ENCODE peak calls at places on chromosomes 3 and 15, in five cellular contexts. T, X, F, N and I are unnamed samples.

GRCh38 chr3:172142074-172143059 is 103.0 kb downstream of the FNDC3B start:
- DNase-seq in F (no peak), N (no peak), X (no peak), T (no peak), I (no peak)

GRCh38 chr15:70111203-70112017 is 13.7 kb upstream of the TLE3 start:
- DNase-seq in T (peak; percentile 43), X (peak; percentile 45), F (peak; percentile 82), N (peak; percentile 90), I (no peak)

GRCh38 chr15:37788330-37788729 is 146.1 kb upstream of the TMCO5A start:
- DNase-seq in F (no peak), T (no peak), N (no peak), X (no peak), I (no peak)

GRCh38 chr3:194203482-194204035 is 67.6 kb downstream of the HES1 start:
- DNase-seq in F (no peak), N (no peak), X (no peak), T (no peak), I (peak; percentile 32)

GRCh38 chr3:1087066-1087555 is 5.7 kb upstream of the CNTN6 start:
- DNase-seq in T (no peak), N (no peak), F (peak; percentile 61), X (no peak), I (no peak)

GRCh38 chr3:29609007-29609805 is 328.3 kb downstream of the RBMS3 start:
- DNase-seq in N (no peak), T (no peak), F (no peak), X (no peak), I (no peak)

GRCh38 chr15:68195336-68196112 is 9.6 kb downstream of the CALML4 start:
- DNase-seq in N (no peak), X (no peak), F (no peak), T (no peak), I (no peak)

GRCh38 chr15:90681480-90681879 is 35.7 kb upstream of the BLM start:
- DNase-seq in F (no peak), X (no peak), T (no peak), N (no peak), I (no peak)

GRCh38 chr3:97821413-97821809 is 400 bp upstream of the CRYBG3 start:
- DNase-seq in T (peak; percentile 24), F (peak; percentile 65), N (peak; percentile 39), X (peak; percentile 19), I (no peak)

GRCh38 chr3:194330579-194330978 is 20.5 kb downstream of the CPN2 start:
- DNase-seq in F (no peak), N (peak; percentile 50), X (no peak), T (no peak), I (no peak)

GRCh38 chr15:79901958-79902357 is 5.1 kb upstream of the MTHFS start:
- DNase-seq in X (no peak), F (no peak), N (no peak), T (no peak), I (no peak)

GRCh38 chr3:133401374-133402135 is 1.7 kb downstream of the BFSP2 start:
- DNase-seq in T (no peak), N (peak; percentile 30), X (no peak), F (no peak), I (no peak)

GRCh38 chr3:21944251-21944650 is 193.2 kb upstream of the ZNF385D start:
- DNase-seq in N (no peak), F (no peak), X (no peak), T (no peak), I (no peak)

GRCh38 chr15:67587754-67588153 is 45.3 kb downstream of the MAP2K5 start:
- DNase-seq in F (no peak), T (no peak), N (no peak), X (no peak), I (no peak)

GRCh38 chr3:152104847-152105415 is 163.8 kb upstream of the MBNL1 start:
- DNase-seq in N (no peak), F (no peak), T (no peak), X (no peak), I (no peak)

DNA sequence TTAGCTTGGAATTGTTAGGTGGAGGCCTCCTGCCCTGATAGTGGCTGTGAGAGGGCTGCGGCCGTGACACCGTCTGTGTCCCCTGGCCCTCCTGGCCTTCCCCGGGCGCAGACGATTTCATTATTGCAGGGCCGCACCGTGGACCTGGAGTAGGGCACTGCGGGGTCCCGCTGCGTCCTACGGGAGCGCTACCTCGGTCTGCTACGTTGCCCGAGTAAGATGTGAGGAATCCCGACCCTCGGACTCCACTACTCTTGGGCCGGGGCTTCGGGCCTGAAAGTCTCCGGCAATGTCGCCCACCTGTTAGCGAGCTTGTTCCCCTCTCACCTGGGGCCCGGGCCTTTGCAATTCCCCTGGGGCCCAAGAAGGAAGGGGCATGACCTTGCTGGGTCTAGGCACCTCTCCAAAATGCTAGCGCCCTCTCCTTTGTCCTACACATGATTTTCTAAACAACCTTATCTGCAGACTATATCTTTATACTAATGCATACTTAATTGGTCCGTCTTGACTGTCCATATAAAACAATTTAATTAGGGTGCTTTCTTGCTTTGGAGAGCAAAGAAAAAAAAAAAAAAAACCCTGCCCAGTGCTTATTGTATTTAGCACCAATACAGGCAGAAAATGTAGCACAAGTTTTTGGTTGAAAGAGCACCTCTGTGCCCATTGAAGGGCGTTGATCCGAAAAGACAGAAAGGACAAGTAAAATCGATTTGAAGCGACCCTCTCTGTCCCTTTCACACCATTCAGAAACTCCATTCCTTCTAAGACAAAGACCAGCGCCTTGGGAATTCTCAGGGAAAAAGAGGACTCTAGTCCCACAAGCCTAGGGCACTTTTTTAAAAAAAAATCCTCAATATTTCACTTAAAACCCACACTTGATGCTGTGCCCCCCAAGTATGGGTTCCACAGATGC is 7.0 kb upstream of the NR2F2 start:
- DNase-seq in X (no peak), F (no peak), N (no peak), T (no peak), I (no peak)
- TF ChIP-seq CTCF in X (no peak), F (no peak), N (no peak), T (no peak), I (no peak)

GRCh38 chr15:75208501-75209288 is 7.0 kb downstream of the C15orf39 start:
- DNase-seq in X (no peak), T (no peak), N (no peak), F (no peak), I (no peak)

GRCh38 chr15:75206006-75206405 is 4.3 kb downstream of the C15orf39 start:
- DNase-seq in F (no peak), N (no peak), T (no peak), X (no peak), I (no peak)

GRCh38 chr15:75206803-75207617 is 5.3 kb downstream of the C15orf39 start:
- DNase-seq in N (no peak), F (no peak), T (no peak), X (no peak), I (no peak)

GRCh38 chr15:75209289-75209676 is 7.6 kb downstream of the C15orf39 start:
- DNase-seq in F (no peak), N (no peak), X (no peak), T (no peak), I (no peak)

DNA sequence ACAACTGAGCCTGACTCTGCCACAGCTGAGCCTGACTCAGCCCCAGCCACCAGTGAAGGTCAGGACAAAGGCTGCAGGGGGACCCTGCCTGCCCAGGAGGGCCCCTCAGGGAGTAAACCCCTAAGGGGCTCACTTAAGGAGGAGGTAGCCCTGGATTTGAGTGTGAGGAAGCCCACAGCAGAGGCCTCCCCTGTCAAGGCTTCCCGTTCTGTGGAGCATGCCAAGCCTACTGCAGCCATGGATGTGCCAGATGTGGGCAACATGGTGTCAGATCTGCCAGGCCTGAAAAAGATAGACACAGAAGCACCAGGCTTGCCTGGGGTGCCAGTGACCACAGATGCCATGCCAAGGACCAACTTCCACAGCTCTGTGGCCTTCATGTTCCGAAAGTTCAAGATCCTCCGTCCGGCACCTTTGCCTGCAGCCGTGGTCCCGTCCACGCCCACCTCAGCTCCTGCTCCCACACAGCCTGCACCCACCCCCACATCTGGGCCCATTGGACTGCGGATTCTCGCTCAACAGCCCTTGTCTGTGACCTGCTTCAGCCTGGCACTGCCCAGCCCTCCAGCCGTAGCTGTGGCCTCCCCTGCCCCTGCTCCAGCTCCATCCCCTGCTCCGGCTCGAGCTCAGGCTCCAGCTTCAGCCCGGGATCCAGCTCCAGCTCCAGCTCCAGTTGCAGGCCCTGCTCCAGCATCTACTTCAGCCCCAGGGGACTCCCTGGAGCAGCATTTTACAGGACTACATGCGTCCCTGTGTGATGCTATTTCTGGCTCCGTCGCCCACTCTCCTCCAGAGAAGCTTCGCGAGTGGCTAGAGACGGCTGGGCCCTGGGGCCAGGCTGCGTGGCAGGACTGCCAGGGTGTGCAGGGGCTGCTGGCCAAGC is 6.2 kb downstream of the C15orf39 start:
- DNase-seq in N (no peak), F (no peak), T (no peak), X (no peak), I (no peak)
- TF ChIP-seq CTCF in N (no peak), F (no peak), T (no peak), X (no peak), I (no peak)

GRCh38 chr3:4582634-4583033 is 89.5 kb downstream of the ITPR1 start:
- DNase-seq in T (no peak), X (no peak), F (no peak), N (no peak), I (no peak)

GRCh38 chr3:4581905-4582611 is 88.9 kb downstream of the ITPR1 start:
- DNase-seq in X (no peak), F (no peak), T (no peak), N (no peak), I (no peak)

GRCh38 chr3:4581452-4581851 is 88.3 kb downstream of the ITPR1 start:
- DNase-seq in N (no peak), T (no peak), F (no peak), X (no peak), I (no peak)

GRCh38 chr3:4580346-4581019 is 87.3 kb downstream of the ITPR1 start:
- DNase-seq in X (no peak), T (no peak), N (peak; percentile 31), F (no peak), I (no peak)

DNA sequence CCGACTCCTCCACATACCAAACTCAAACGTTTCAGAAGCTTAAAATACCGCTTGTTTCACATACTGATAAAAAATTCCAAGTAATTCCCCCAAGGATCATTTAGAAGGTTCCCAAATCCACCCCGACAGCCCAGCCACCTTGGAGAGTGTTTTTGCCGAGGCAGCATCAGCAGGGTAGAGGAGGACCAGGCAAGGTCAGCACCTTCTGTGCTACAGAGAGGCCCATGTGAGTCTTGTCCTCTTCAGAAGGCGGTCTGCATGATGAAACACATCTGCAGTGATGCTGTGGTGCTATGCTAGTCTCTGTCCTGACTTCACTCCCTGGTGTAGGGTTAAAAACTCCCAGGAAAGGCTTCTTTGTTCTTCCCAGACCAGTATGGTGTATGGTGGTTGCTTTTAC is 87.9 kb downstream of the ITPR1 start:
- DNase-seq in T (no peak), X (no peak), F (no peak), N (no peak), I (no peak)
- TF ChIP-seq CTCF in T (no peak), X (no peak), F (no peak), N (no peak), I (no peak)

DNA sequence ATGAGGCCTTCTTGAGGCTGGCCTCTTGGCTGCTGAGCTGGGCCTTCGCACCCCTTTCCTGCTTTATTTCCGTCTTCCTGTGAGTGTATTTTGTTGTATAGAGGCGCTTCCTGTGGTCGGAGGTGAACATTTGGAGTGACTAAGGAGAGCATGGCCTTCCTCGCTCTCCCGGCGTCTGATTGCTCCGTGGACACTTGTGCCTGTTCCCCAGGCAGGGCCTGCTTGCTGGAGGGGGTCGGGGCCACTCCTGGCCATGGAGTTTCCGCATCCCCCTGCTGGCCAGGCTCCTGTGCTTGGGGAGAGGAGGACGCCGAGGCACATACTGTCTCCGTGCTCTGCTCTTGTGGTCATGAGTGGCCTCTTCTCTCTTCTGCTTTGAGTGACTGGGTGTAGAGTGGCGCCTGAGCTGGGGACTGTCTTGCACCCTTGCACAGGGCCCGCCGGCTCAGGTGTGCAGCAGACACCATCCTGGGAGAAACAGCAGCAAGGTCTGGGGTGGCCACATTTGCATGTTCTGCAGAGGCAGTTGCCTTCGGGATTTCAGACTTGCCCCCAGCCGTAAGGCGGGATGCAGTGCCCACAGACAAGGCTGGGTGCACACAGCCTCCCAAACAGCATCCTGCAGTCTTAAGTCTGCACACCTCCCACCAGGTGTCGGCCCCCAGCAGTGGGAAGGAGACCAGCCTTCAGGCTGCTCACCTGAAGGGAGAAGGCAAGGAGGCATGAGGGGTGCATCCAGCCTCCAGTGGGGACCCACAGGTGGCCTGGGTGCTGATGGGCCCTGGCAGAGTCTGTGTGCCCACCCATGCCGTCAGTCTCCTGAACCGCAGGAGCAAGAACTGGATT is 16.4 kb downstream of the KLF13 start:
- DNase-seq in F (no peak), N (no peak), T (no peak), X (no peak), I (no peak)
- TF ChIP-seq CTCF in F (no peak), N (no peak), T (no peak), X (no peak), I (no peak)